ENCODE peak calls at places on chromosome 6, in nine cellular contexts. O is activated naive CD4-positive, alpha-beta T cell treated with Interleukin-2 at 50 U/mL for 16 hours; L is A172; W is HFFc6; C is MV-4-11; Y is cardiac septum; U is activated T-helper 2 cell treated with anti-CD3 and anti-CD28 coated beads, Interferon-gamma antibody, Interleukin-2, Interleukin-4, amounts not matched to agents 10 μg/mL and 5 μg/mL and 100 μg/mL, durations not matched to agents 14 hours and 24 hours and 36 hours; P is left lung; N is NCI-H1436 treated with DMSO at 0.1 percent for 48 hours. H is an unnamed sample.

GRCh38 chr6:169326067-169326799 is 72.6 kb upstream of the THBS2 start:
- DNase-seq in L (peak; percentile 38), Y (no peak), W (peak; percentile 22), N (no peak), U (no peak), O (no peak), P (peak; percentile 68), C (peak; percentile 15), H (peak; percentile 75)

GRCh38 chr6:26158581-26159416 is 71.6 kb downstream of the HFE start:
- DNase-seq in N (no peak), O (peak; percentile 56), P (peak; percentile 85), C (peak; percentile 74), U (peak; percentile 60), Y (peak; percentile 80), L (peak; percentile 32), W (peak; percentile 57), H (peak; percentile 95)

GRCh38 chr6:140076078-140076477 is 701.6 kb upstream of the CITED2 start:
- DNase-seq in C (no peak), L (no peak), W (no peak), N (no peak), O (no peak), U (no peak), Y (no peak), P (no peak), H (no peak)

GRCh38 chr6:84882768-84883766 is 118.7 kb upstream of the TBX18 start:
- DNase-seq in Y (no peak), N (no peak), L (peak; percentile 54), U (no peak), W (no peak), P (no peak), C (no peak), O (no peak), H (no peak)

GRCh38 chr6:35668096-35668495 is 20.6 kb downstream of the FKBP5 start:
- DNase-seq in O (no peak), U (no peak), W (no peak), Y (no peak), L (no peak), P (no peak), C (no peak), N (no peak), H (no peak)

GRCh38 chr6:134175532-134176282 is 123.3 kb upstream of the SLC2A12 start:
- DNase-seq in P (peak; percentile 94), W (peak; percentile 78), C (peak; percentile 9), O (peak; percentile 53), L (peak; percentile 40), U (no peak), Y (peak; percentile 90), N (no peak), H (no peak)

GRCh38 chr6:90209527-90209926 is 87.1 kb downstream of the BACH2 start:
- DNase-seq in Y (no peak), L (no peak), U (no peak), N (no peak), P (no peak), O (no peak), W (no peak), C (no peak), H (no peak)

GRCh38 chr6:29653452-29654038 is 3.3 kb upstream of the MOG start:
- DNase-seq in Y (no peak), O (peak; percentile 29), U (no peak), C (peak; percentile 42), N (peak; percentile 61), P (no peak), L (peak; percentile 57), W (peak; percentile 57), H (no peak)

GRCh38 chr6:31405996-31406395 is 2.6 kb downstream of the MICA start:
- DNase-seq in W (no peak), C (no peak), Y (no peak), P (no peak), U (no peak), O (no peak), L (no peak), N (no peak), H (no peak)

GRCh38 chr6:105484238-105485161 is 81.6 kb upstream of the PREP start:
- DNase-seq in C (peak; percentile 46), P (no peak), W (peak; percentile 52), N (no peak), L (peak; percentile 48), Y (no peak), O (no peak), U (no peak), H (no peak)

GRCh38 chr6:21479140-21479539 is 114.4 kb upstream of the SOX4 start:
- DNase-seq in N (no peak), C (no peak), U (no peak), L (peak; percentile 10), O (no peak), Y (no peak), W (no peak), P (no peak), H (no peak)

GRCh38 chr6:12815089-12815488 is 98.5 kb downstream of the PHACTR1 start:
- DNase-seq in U (no peak), O (no peak), L (no peak), Y (no peak), N (no peak), P (no peak), C (no peak), W (no peak), H (no peak)

GRCh38 chr6:123962508-123962907 is 158.8 kb downstream of the NKAIN2 start:
- DNase-seq in W (no peak), Y (no peak), O (no peak), C (no peak), L (peak; percentile 1), U (no peak), P (peak; percentile 53), N (peak; percentile 98), H (no peak)

GRCh38 chr6:150418825-150419594 is 50.2 kb downstream of the IYD start:
- DNase-seq in L (peak; percentile 26), O (peak; percentile 68), C (peak; percentile 43), Y (peak; percentile 77), P (no peak), N (no peak), U (peak; percentile 15), W (peak; percentile 7), H (no peak)

GRCh38 chr6:15400572-15401004 is 154.7 kb downstream of the JARID2 start:
- DNase-seq in L (no peak), P (peak; percentile 84), N (peak; percentile 6), W (no peak), C (no peak), O (no peak), Y (peak; percentile 87), U (no peak), H (no peak)

H was measured in vagina.